ENCODE peak calls at places on chromosomes 5 and 9, in six cellular contexts. L is GM12891, Z is H1, G is HepG2, P is K562, B is GM12878. C is an unnamed sample.

GRCh38 chr5:134594797-134595457 is 37.7 kb downstream of the SAR1B start:
- DNase-seq in L (no peak), Z (no peak), G (no peak), P (no peak), B (peak), C (no peak)

GRCh38 chr9:127707766-127708165 is 978 bp downstream of the CFAP157 start:
- DNase-seq in L (peak), Z (no peak), G (peak), P (peak), B (no peak), C (no peak)

GRCh38 chr5:147484708-147485020 is 25.2 kb downstream of the DPYSL3 start:
- DNase-seq in L (no peak), Z (no peak), G (no peak), P (no peak), B (no peak), C (no peak)

GRCh38 chr9:130869250-130869649 is 27.4 kb downstream of the QRFP start:
- DNase-seq in L (no peak), Z (no peak), G (no peak), P (peak), B (no peak), C (no peak)

GRCh38 chr5:133738271-133738670 is 125.9 kb upstream of the FSTL4 start:
- DNase-seq in L (no peak), Z (no peak), G (no peak), P (no peak), B (no peak), C (no peak)

GRCh38 chr9:118595719-118596305 is 773.4 kb downstream of the BRINP1 start:
- DNase-seq in L (peak), Z (peak), G (no peak), P (no peak), B (no peak), C (no peak)

GRCh38 chr5:53037141-53037859 is 48.1 kb downstream of the ITGA2 start:
- DNase-seq in L (no peak), Z (no peak), G (no peak), P (no peak), B (no peak), C (no peak)

GRCh38 chr5:132258102-132259060 is 885 bp downstream of the PDLIM4 start:
- DNase-seq in L (peak), Z (no peak), G (no peak), P (peak), B (no peak), C (no peak)

GRCh38 chr5:17113174-17113941 is 104.1 kb upstream of the BASP1 start:
- DNase-seq in L (no peak), Z (no peak), G (no peak), P (no peak), B (no peak), C (no peak)

DNA sequence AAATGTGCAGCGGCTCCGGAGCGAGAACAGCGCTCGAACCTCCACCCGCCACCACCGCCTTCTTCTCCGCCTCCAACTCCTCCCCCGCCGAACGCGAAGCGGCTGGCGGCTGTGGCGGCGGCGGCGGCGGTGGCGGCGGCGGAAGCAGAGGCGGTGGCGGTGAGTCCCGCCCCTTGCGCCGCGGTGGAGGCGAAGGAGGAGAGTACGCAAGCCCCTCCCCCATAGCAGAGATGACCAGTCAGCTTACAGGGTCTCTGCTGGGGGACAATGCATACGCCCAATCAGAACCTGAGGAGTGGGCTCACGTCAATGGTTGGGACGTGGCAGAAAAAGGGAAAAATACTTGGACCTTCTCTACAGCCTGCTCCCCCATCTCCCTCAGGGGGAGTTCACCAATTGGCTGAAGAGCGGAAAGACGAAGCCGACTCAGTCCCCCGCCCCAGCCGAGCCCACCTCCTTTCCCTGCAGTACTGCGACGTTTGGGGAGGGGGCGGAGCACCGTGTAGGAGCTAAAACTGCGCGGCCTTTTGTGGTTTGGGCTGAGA is at the start of gene PJA2:
- DNase-seq in L (peak), Z (peak), G (peak), P (peak), B (peak), C (peak)
- TF ChIP-seq POLR2A in L (no peak), Z (no peak), G (peak), P (no peak), B (no peak), C (no peak)

GRCh38 chr9:93959739-93960154 is 4.6 kb upstream of the BARX1 start:
- DNase-seq in L (no peak), Z (no peak), G (no peak), P (no peak), B (no peak), C (no peak)

GRCh38 chr9:93960221-93960970 is 5.2 kb upstream of the BARX1 start:
- DNase-seq in L (no peak), Z (peak), G (no peak), P (no peak), B (no peak), C (no peak)

GRCh38 chr9:93958121-93958874 is 3.1 kb upstream of the BARX1 start:
- DNase-seq in L (no peak), Z (peak), G (no peak), P (no peak), B (no peak), C (no peak)

GRCh38 chr9:93960971-93961841 is 6.1 kb upstream of the BARX1 start:
- DNase-seq in L (no peak), Z (no peak), G (no peak), P (no peak), B (no peak), C (no peak)

DNA sequence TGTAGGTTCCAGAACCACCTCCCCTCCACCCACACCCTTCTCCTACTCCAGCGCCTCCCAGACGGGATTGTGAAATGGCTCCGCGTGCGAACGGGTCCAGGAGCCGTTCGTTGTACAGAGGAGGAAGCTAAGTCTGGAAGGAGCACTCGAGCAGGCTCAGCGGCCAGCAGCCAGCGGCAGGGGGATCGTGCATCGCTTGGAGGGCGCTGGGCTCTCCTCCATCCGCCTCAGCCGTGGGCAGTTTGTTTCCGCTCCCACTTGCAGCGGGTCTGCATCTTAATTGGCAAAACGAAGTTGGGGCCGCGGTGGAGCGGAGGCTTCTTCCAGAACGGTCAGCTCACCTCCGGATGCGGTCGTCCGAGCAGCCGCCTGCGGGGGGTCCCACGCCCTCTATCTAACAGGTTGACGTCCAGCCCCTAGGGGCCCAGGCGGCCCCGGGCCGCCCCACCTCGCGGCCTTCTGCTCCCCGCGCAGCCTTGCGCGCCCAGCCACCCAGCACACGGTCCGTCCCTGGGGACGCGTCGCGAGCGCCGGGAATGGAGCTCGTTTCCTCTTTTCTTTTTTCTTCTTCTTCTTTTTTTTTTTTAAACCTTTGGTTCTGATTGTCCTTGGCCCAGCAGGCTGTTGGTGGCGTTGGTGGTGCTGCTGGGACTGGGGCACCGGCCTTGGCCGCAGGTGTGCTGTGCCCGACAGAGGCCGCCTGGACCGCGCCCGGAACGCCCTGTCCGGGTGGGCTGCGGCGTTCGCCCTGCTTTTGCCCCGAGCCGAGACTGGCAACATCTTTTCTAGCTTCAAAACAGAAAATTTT is 3.9 kb upstream of the BARX1 start:
- DNase-seq in L (no peak), Z (peak), G (no peak), P (no peak), B (no peak), C (no peak)
- TF ChIP-seq TAF1 in L (no peak), Z (no peak), G (no peak), P (no peak), B (no peak), C (no peak)

DNA sequence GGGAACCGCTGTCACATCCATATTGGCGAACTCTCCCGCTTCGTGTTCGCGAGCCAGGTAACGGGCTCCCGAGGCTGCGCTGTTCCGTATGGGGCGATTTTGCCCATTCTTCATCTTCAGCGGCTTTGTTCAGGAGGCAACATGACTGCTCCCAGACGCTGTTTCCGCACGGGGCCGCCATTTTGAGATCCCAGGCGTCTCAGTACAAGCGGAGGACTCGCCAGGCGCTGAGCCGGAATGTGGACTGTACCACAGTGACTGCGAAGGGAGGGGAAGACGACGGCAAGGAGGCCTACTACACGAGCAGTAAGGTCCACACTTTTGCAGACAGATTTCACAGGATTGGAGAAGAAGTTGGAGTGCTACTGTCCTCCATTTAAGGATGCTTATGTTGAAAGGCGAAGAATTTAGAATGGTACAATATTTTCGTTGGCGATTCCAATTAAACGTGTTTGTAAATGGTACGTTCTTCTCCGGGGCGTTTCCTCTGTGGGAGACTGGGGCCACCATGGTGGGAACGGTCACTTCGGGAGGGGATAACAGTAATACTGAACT is 41.6 kb upstream of the ZNF300 start:
- DNase-seq in L (no peak), Z (no peak), G (no peak), P (peak), B (no peak), C (no peak)
- TF ChIP-seq POLR2AphosphoS5 in L (no peak), Z (no peak), G (no peak), P (peak), B (no peak), C (no peak)

GRCh38 chr5:10760976-10761841 is at the start of gene DAP:
- DNase-seq in L (peak), Z (peak), G (peak), P (peak), B (peak), C (peak)
- TF ChIP-seq POLR2A in L (peak), Z (no peak), G (peak), P (peak), B (peak), C (peak)

DNA sequence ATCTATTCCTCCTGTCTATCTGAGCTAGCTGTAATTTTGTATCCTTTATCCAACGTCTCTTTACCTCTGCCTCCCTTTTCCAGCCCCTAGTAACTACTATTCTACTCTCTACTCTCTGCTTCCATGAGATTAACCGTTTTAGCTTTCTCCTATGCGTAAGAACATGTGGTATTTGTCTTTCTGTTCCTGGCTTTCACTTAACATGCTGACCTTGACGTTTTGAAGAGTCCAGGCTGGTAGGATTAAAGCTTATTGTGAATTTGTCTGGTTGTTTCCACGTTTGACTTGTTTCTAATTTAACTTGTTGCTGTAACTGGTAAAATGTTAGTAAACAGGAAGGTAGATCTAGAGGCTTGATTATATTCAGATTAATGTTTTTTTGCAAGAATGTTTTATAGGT is 385.3 kb downstream of the PSAT1 start:
- DNase-seq in L (no peak), Z (no peak), G (no peak), P (no peak), B (no peak), C (no peak)
- TF ChIP-seq TAF1 in L (no peak), Z (no peak), G (no peak), P (no peak), B (no peak), C (no peak)

GRCh38 chr9:134434896-134435506 is 108.7 kb downstream of the RXRA start:
- DNase-seq in L (no peak), Z (no peak), G (peak), P (no peak), B (no peak), C (no peak)
- TF ChIP-seq POLR2AphosphoS5 in L (no peak), Z (no peak), G (no peak), P (no peak), B (no peak), C (no peak)

GRCh38 chr9:136437430-136437829 is 2.2 kb downstream of the INPP5E start:
- DNase-seq in L (no peak), Z (no peak), G (no peak), P (no peak), B (no peak), C (no peak)
- TF ChIP-seq POLR2A in L (no peak), Z (no peak), G (no peak), P (no peak), B (no peak), C (no peak)

GRCh38 chr5:31049461-31049860 is 144.0 kb upstream of the CDH6 start:
- DNase-seq in L (no peak), Z (no peak), G (no peak), P (no peak), B (no peak), C (no peak)
- TF ChIP-seq TAF1 in L (no peak), Z (no peak), G (no peak), P (no peak), B (no peak), C (no peak)

GRCh38 chr9:121075251-121076036 is 689 bp downstream of the CNTRL start:
- DNase-seq in L (no peak), Z (no peak), G (no peak), P (no peak), B (no peak), C (no peak)

GRCh38 chr9:121071356-121071755 is 3.4 kb upstream of the CNTRL start:
- DNase-seq in L (no peak), Z (no peak), G (no peak), P (no peak), B (no peak), C (no peak)

GRCh38 chr9:121067655-121068054 is 7.1 kb upstream of the CNTRL start:
- DNase-seq in L (no peak), Z (no peak), G (no peak), P (no peak), B (no peak), C (no peak)

GRCh38 chr9:121074370-121075250 is at the start of gene CNTRL:
- DNase-seq in L (peak), Z (peak), G (peak), P (peak), B (peak), C (peak)

DNA sequence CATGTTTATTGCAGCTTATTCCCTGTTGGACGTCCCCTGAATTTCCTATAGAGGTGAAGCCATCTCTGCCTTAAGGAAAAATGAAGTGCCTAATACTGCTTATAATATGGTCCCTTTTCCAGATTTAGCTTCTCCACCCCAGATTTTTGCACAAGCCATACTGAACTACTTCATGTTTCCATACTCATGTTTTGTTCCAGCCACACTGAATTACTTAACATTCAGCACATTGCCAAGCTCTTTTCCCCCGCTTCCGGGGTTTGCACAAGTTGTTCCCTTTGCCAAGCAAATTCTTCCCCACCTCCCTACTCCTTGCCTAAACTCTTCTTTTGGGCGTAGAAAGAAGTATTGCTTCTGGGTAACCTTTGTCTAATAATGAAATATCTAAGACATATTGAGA is 1.7 kb upstream of the CNTRL start:
- DNase-seq in L (no peak), Z (no peak), G (no peak), P (no peak), B (no peak), C (no peak)
- TF ChIP-seq POLR2AphosphoS5 in L (no peak), Z (no peak), G (no peak), P (no peak), B (no peak), C (no peak)

DNA sequence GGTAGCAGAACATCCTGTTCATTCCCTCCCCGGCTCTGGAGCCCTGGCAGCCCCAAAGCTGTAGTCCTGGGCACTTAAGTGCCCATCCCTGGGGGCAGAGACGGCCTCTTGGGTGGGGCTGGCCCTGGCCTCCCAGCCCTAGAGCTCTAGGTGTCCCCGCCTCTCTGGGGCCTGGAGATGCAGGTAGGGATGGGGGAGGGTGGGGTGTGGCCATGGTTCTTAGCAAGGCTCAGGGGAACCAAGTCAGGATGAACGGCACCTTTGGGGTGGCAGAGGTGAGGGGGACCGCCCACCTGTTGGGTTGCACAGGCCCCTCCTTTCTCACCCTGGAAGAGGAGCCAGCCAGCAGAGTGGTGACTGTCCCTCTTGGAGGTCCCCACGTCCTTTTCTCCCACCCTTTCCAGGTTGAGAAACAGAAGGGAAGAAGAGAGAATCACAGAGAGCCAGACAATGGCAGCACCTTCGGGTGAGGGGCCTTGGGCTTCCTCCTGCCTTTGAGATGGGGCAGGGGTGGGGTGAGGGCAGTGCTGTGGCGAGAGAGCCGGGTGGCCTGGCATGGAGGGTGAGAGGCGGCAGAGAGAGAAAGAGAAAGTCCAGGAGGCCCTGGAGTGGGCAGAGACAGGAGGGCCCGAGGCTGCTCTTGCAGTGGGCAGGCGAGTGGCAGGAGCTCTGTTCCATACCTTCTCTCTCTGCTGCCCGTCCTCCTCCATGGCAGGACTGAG is 2.3 kb downstream of the CRAT start:
- DNase-seq in L (no peak), Z (no peak), G (no peak), P (no peak), B (no peak), C (no peak)
- TF ChIP-seq POLR2A in L (no peak), Z (no peak), G (no peak), P (no peak), B (no peak), C (no peak)

C was measured in GM12892.